ENCODE peak calls at places on chromosomes 7 and 10, in ten cellular contexts. T is HCT116, F is colonic mucosa, D is endodermal cell, J is NT2/D1, I is IMR-90, R is mesenchymal stem cell, B is fibroblast of lung, C is GM23248, A is PC-3. V is an unnamed sample.

GRCh38 chr7:13724631-13725566 is 264.6 kb downstream of the ETV1 start:
- DNase-seq in T (no peak), F (no peak), D (no peak), J (no peak), I (no peak), R (no peak), B (no peak), C (no peak), A (peak), V (no peak)

GRCh38 chr7:155979566-155979965 is 167.3 kb upstream of the SHH start:
- DNase-seq in T (no peak), F (no peak), D (peak), J (no peak), I (no peak), R (no peak), B (no peak), C (no peak), A (no peak), V (no peak)

GRCh38 chr7:21548491-21548890 is 5.7 kb downstream of the DNAH11 start:
- DNase-seq in T (no peak), F (no peak), D (no peak), J (no peak), I (no peak), R (no peak), B (no peak), C (no peak), A (peak), V (no peak)

GRCh38 chr10:33483124-33483794 is 148.8 kb upstream of the NRP1 start:
- DNase-seq in T (no peak), F (no peak), D (no peak), J (peak), I (peak), R (no peak), B (no peak), C (no peak), A (no peak), V (peak)

GRCh38 chr7:148983220-148984146 is 44.8 kb downstream of the PDIA4 start:
- DNase-seq in T (peak), F (peak), D (peak), J (no peak), I (peak), R (peak), B (peak), C (peak), A (peak), V (peak)

GRCh38 chr7:44259547-44260457 is 59.0 kb downstream of the YKT6 start:
- DNase-seq in T (no peak), F (peak), D (no peak), J (no peak), I (peak), R (peak), B (peak), C (peak), A (peak), V (no peak)

GRCh38 chr10:83617692-83618325 is 521.5 kb upstream of the GHITM start:
- DNase-seq in T (no peak), F (no peak), D (no peak), J (no peak), I (no peak), R (peak), B (no peak), C (no peak), A (no peak), V (no peak)

GRCh38 chr7:70489808-70490207 is 642.1 kb upstream of the GALNT17 start:
- DNase-seq in T (no peak), F (no peak), D (no peak), J (no peak), I (no peak), R (no peak), B (no peak), C (no peak), A (no peak), V (no peak)

GRCh38 chr7:47333959-47334358 is 248.0 kb downstream of the TNS3 start:
- DNase-seq in T (no peak), F (no peak), D (peak), J (no peak), I (no peak), R (no peak), B (no peak), C (no peak), A (no peak), V (no peak)

GRCh38 chr7:135743907-135744789 is 4.5 kb downstream of the FAM180A start:
- DNase-seq in T (no peak), F (no peak), D (no peak), J (no peak), I (peak), R (no peak), B (peak), C (peak), A (no peak), V (no peak)

GRCh38 chr10:63630928-63631685 is 109.9 kb downstream of the REEP3 start:
- DNase-seq in T (no peak), F (no peak), D (no peak), J (no peak), I (peak), R (no peak), B (peak), C (peak), A (no peak), V (no peak)

GRCh38 chr7:6530626-6531491 is 20.4 kb downstream of the GRID2IP start:
- DNase-seq in T (no peak), F (peak), D (peak), J (no peak), I (no peak), R (no peak), B (no peak), C (no peak), A (no peak), V (peak)

GRCh38 chr10:52950578-52950977 is 178.0 kb upstream of the MBL2 start:
- DNase-seq in T (no peak), F (no peak), D (peak), J (no peak), I (no peak), R (no peak), B (no peak), C (no peak), A (peak), V (no peak)

GRCh38 chr7:130960208-130960988 is 226.4 kb upstream of the KLF14 start:
- DNase-seq in T (peak), F (no peak), D (no peak), J (no peak), I (peak), R (peak), B (peak), C (peak), A (peak), V (no peak)

GRCh38 chr7:149027560-149028345 is 552 bp downstream of the PDIA4 start:
- DNase-seq in T (no peak), F (peak), D (no peak), J (no peak), I (peak), R (peak), B (peak), C (peak), A (no peak), V (no peak)

GRCh38 chr7:84372155-84372621 is 177.6 kb upstream of the SEMA3A start:
- DNase-seq in T (peak), F (no peak), D (no peak), J (no peak), I (peak), R (peak), B (peak), C (peak), A (peak), V (peak)

GRCh38 chr10:70539471-70539870 is 60.9 kb downstream of the PALD1 start:
- DNase-seq in T (no peak), F (no peak), D (no peak), J (no peak), I (no peak), R (no peak), B (no peak), C (no peak), A (no peak), V (no peak)

GRCh38 chr7:48109848-48110663 is 21.0 kb downstream of the UPP1 start:
- DNase-seq in T (peak), F (peak), D (peak), J (peak), I (peak), R (peak), B (peak), C (peak), A (peak), V (peak)

DNA sequence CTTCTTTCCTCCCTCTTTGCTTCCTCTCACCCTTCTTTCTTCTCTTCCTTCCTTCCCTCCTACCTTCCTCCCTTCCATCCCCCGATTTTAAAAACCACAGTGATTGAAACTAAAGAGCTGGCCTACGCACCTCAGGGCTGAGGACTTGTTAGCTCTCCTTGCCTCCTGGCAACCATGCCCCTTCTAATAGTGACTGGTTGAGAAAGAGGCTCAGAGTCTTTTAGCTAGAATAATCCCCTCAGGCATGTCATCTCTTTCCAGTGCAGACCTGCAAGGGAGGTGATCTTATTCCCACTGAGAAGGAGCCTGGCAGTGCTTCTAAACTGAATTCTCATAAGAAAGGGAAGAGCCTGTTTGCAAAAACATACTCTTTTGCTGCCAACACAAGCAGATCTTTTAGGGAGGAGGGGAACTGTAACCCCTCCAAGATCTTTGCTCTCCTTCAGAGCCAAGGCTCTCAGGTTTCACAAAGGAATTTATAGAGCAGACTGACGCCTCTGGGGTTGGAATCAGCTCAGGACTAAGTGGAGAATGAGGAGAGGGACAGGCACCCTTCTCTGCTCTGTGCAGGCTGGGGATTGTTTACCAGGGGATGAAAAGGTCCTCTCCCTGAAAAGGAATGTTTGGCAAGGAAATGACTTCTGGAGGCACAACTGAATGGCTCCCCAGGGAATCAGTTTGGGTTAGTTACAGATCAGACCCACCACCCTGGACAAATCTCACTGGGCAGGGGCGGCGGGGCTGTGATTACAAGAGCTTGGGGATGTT is 9.4 kb upstream of the ANKRD1 start:
- DNase-seq in T (no peak), F (no peak), D (peak), J (peak), I (peak), R (peak), B (peak), C (peak), A (peak), V (peak)
- H3K9ac ChIP-seq in T (no peak), F (no peak), D (peak), J (no peak), I (peak), R (peak), B (no peak), C (peak), A (no peak), V (no peak)

GRCh38 chr10:103911021-103911459 is 6.9 kb downstream of the STN1 start:
- DNase-seq in T (no peak), F (no peak), D (no peak), J (no peak), I (no peak), R (no peak), B (no peak), C (no peak), A (no peak), V (no peak)
- H3K9ac ChIP-seq in T (no peak), F (no peak), D (no peak), J (no peak), I (no peak), R (peak), B (no peak), C (no peak), A (no peak), V (no peak)

DNA sequence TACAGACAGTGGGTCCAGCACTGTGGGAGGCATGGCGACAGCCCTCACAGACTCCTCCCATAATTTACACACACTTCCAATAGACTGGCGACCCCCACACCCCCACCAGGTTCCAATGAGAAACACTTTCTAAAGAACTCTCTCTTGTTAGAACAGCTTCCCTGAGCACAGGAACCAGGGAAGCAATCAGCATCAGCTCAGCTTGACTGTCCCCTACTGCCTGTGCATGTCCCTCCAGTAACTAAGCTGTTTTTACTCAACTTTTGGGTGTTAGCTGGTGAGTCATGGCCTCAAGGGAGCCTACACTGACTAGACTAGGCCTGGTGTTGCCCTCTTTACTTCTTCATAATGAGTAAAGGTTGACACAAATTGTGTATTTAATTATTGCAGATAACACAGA is 32.6 kb upstream of the HERPUD2 start:
- DNase-seq in T (no peak), F (no peak), D (no peak), J (no peak), I (no peak), R (peak), B (no peak), C (peak), A (no peak), V (no peak)
- H3K9ac ChIP-seq in T (no peak), F (no peak), D (no peak), J (no peak), I (no peak), R (no peak), B (no peak), C (no peak), A (no peak), V (no peak)

GRCh38 chr10:112953075-112953501 is 3.0 kb downstream of the TCF7L2 start:
- DNase-seq in T (no peak), F (peak), D (peak), J (no peak), I (peak), R (peak), B (no peak), C (peak), A (no peak), V (peak)

GRCh38 chr10:112949875-112950507 is at the start of gene TCF7L2:
- DNase-seq in T (peak), F (peak), D (peak), J (peak), I (peak), R (peak), B (peak), C (peak), A (peak), V (peak)

GRCh38 chr10:112952282-112952991 is 2.4 kb downstream of the TCF7L2 start:
- DNase-seq in T (no peak), F (no peak), D (peak), J (no peak), I (peak), R (peak), B (no peak), C (peak), A (no peak), V (peak)

GRCh38 chr10:112950714-112951348 is 784 bp downstream of the TCF7L2 start:
- DNase-seq in T (no peak), F (peak), D (peak), J (no peak), I (peak), R (peak), B (peak), C (peak), A (peak), V (peak)

GRCh38 chr10:112951349-112952281 is 1.6 kb downstream of the TCF7L2 start:
- DNase-seq in T (peak), F (peak), D (peak), J (no peak), I (peak), R (peak), B (peak), C (peak), A (peak), V (peak)
- H3K9ac ChIP-seq in T (peak), F (peak), D (peak), J (peak), I (peak), R (peak), B (peak), C (peak), A (peak), V (peak)

GRCh38 chr10:79382491-79382941 is 35.2 kb downstream of the PPIF start:
- DNase-seq in T (no peak), F (peak), D (peak), J (no peak), I (no peak), R (no peak), B (no peak), C (no peak), A (no peak), V (no peak)

GRCh38 chr10:79380918-79381775 is 33.9 kb downstream of the PPIF start:
- DNase-seq in T (no peak), F (peak), D (peak), J (no peak), I (no peak), R (no peak), B (no peak), C (peak), A (no peak), V (no peak)

GRCh38 chr10:79379512-79380124 is 32.3 kb downstream of the PPIF start:
- DNase-seq in T (no peak), F (peak), D (peak), J (no peak), I (no peak), R (no peak), B (no peak), C (peak), A (no peak), V (no peak)

GRCh38 chr10:79380125-79380917 is 33.1 kb downstream of the PPIF start:
- DNase-seq in T (no peak), F (peak), D (peak), J (no peak), I (peak), R (peak), B (peak), C (peak), A (peak), V (no peak)

GRCh38 chr10:79381804-79382221 is 34.5 kb downstream of the PPIF start:
- DNase-seq in T (no peak), F (peak), D (peak), J (no peak), I (peak), R (peak), B (peak), C (peak), A (no peak), V (no peak)
- H3K9ac ChIP-seq in T (no peak), F (no peak), D (no peak), J (no peak), I (peak), R (peak), B (peak), C (peak), A (no peak), V (no peak)

DNA sequence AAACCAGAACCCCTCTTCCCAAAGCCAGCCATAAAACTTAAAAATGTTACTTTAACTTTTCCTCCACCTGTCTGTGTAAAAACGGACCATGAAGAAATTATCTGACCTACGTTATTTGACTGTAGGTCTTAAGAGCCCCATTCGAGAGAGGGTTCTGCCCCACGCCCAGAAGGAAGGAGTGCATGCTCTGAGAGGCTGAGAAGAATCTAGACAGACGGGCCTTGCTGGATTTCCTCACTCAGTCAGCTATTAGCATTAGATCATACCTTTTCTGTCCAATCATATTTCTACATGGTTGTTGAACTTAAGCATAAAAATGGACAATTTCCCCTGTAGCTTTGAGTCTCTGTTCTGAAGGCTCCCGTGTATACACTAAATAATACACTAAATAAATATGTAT is 38.1 kb upstream of the WDR11 start:
- DNase-seq in T (no peak), F (no peak), D (no peak), J (no peak), I (no peak), R (no peak), B (no peak), C (no peak), A (no peak), V (no peak)
- H3K9ac ChIP-seq in T (no peak), F (no peak), D (no peak), J (no peak), I (no peak), R (no peak), B (no peak), C (no peak), A (no peak), V (no peak)

GRCh38 chr7:92926697-92927044 is 90.3 kb upstream of the CDK6 start:
- DNase-seq in T (no peak), F (no peak), D (no peak), J (no peak), I (no peak), R (no peak), B (no peak), C (no peak), A (no peak), V (no peak)
- H3K9ac ChIP-seq in T (no peak), F (no peak), D (no peak), J (peak), I (no peak), R (no peak), B (no peak), C (no peak), A (no peak), V (no peak)

DNA sequence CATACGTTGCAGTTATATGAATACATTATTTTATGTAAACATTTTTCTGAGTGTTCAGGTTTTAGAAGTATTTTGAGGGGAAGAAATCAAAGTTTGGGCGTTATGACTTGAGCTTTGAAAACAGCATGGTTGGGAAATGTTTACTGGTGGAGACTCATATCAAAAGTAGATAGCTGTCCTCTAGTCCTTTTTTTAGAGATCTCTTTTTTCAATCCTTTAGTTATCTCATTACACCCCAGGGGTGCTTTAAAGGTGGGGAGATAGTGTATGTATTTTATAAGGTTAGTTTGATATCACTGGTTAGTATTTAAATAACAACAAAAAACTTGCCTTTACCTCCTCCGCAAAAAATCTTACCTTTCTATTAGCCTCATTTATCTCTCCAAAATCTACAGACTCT is 2.3 kb downstream of the DMTF1 start:
- DNase-seq in T (no peak), F (no peak), D (no peak), J (no peak), I (no peak), R (no peak), B (no peak), C (peak), A (no peak), V (no peak)
- H3K9ac ChIP-seq in T (peak), F (no peak), D (peak), J (no peak), I (peak), R (peak), B (peak), C (peak), A (peak), V (peak)